ENCODE peak calls at places on chromosomes 3 and 15, in five cellular contexts. Y is kidney tubule cell, U is foreskin fibroblast, L is RPMI8226, P is EH. O is an unnamed sample.

GRCh38 chr15:101051291-101052030 is 132.3 kb downstream of the LRRK1 start:
- DNase-seq in Y (no peak), U (no peak), L (no peak), P (no peak), O (no peak)

GRCh38 chr3:167605871-167606270 is 47.9 kb downstream of the WDR49 start:
- DNase-seq in Y (no peak), U (no peak), L (no peak), P (no peak), O (no peak)

GRCh38 chr3:18195836-18196235 is 229.3 kb downstream of the SATB1 start:
- DNase-seq in Y (no peak), U (no peak), L (no peak), P (no peak), O (no peak)

GRCh38 chr3:106198828-106199194 is 330.0 kb upstream of the CBLB start:
- DNase-seq in Y (no peak), U (peak; percentile 68), L (no peak), P (peak; percentile 58), O (no peak)

GRCh38 chr15:96052572-96053038 is 277.9 kb upstream of the NR2F2 start:
- DNase-seq in Y (no peak), U (no peak), L (no peak), P (no peak), O (no peak)

GRCh38 chr15:69317392-69317841 is 18.7 kb downstream of the PAQR5 start:
- DNase-seq in Y (peak; percentile 84), U (no peak), L (no peak), P (no peak), O (no peak)

GRCh38 chr3:57142335-57142734 is 22.8 kb downstream of the IL17RD start:
- DNase-seq in Y (no peak), U (no peak), L (no peak), P (no peak), O (no peak)

GRCh38 chr3:59247402-59247841 is 197.6 kb upstream of the CFAP20DC start:
- DNase-seq in Y (peak; percentile 66), U (no peak), L (no peak), P (no peak), O (no peak)

GRCh38 chr3:190299969-190300368 is 22.3 kb downstream of the CLDN1 start:
- DNase-seq in Y (no peak), U (no peak), L (no peak), P (no peak), O (no peak)

GRCh38 chr3:59235221-59236012 is 185.6 kb upstream of the CFAP20DC start:
- DNase-seq in Y (no peak), U (no peak), L (no peak), P (no peak), O (no peak)

GRCh38 chr3:15795563-15796308 is 2.0 kb downstream of the ANKRD28 start:
- DNase-seq in Y (peak; percentile 75), U (no peak), L (peak; percentile 67), P (peak; percentile 73), O (peak; percentile 56)

GRCh38 chr3:77051927-77052542 is 12.1 kb downstream of the ROBO2 start:
- DNase-seq in Y (no peak), U (no peak), L (no peak), P (no peak), O (no peak)

GRCh38 chr3:51328206-51328605 is 56.9 kb upstream of the MANF start:
- DNase-seq in Y (no peak), U (no peak), L (no peak), P (no peak), O (no peak)

GRCh38 chr15:49044761-49045571 is 1.3 kb downstream of the SECISBP2L start:
- DNase-seq in Y (peak; percentile 59), U (no peak), L (peak; percentile 10), P (no peak), O (no peak)

GRCh38 chr3:172716476-172716875 is 5.6 kb upstream of the NCEH1 start:
- DNase-seq in Y (no peak), U (no peak), L (no peak), P (no peak), O (no peak)

O was measured in HCEC 1CT.